ENCODE peak calls at places on chromosome 12, in six cellular contexts. C is tibial nerve, N is right atrium auricular region, B is astrocyte, Q is lower lobe of right lung, K is IMR-90. R is an unnamed sample. For H3K4me1, the result is how much of the 10 kb centered on the place peaks cover.

GRCh38 chr12:111438501-111438900 is 32.8 kb downstream of the SH2B3 start:
- DNase-seq in C (no peak), B (peak), N (no peak), Q (no peak), K (peak), R (no peak)

GRCh38 chr12:52523825-52524224 is 3.6 kb upstream of the KRT5 start:
- DNase-seq in Q (no peak), N (peak), C (no peak), B (no peak), K (no peak), R (no peak)

GRCh38 chr12:101862245-101862644 is 15.1 kb upstream of the DRAM1 start:
- DNase-seq in Q (no peak), N (no peak), C (no peak), K (no peak), B (no peak), R (no peak)

GRCh38 chr12:75480469-75480949 is at the start of gene GLIPR1:
- DNase-seq in Q (peak), C (peak), K (peak), B (peak), N (peak), R (peak)

GRCh38 chr12:30026621-30027234 is 243.0 kb upstream of the TMTC1 start:
- DNase-seq in N (no peak), B (peak), Q (no peak), C (no peak), K (peak), R (no peak)

GRCh38 chr12:28209782-28210181 is 19.5 kb downstream of the CCDC91 start:
- DNase-seq in K (no peak), N (no peak), Q (no peak), C (no peak), B (no peak), R (no peak)

GRCh38 chr12:24280085-24280842 is 330.8 kb upstream of the SOX5 start:
- DNase-seq in Q (no peak), C (no peak), N (no peak), B (no peak), K (no peak), R (no peak)

GRCh38 chr12:8953773-8954402 is 4.4 kb upstream of the M6PR start:
- DNase-seq in C (no peak), B (no peak), N (no peak), Q (no peak), K (no peak), R (no peak)

GRCh38 chr12:14403711-14404164 is 38.3 kb downstream of the ATF7IP start:
- DNase-seq in B (peak), Q (no peak), C (no peak), N (no peak), K (peak), R (no peak)

GRCh38 chr12:68800294-68800693 is 7.7 kb upstream of the MDM2 start:
- DNase-seq in K (no peak), N (no peak), Q (no peak), B (no peak), C (no peak), R (no peak)

GRCh38 chr12:64218597-64218996 is 3.5 kb downstream of the KICS2 start:
- DNase-seq in Q (no peak), K (no peak), C (no peak), B (no peak), N (no peak), R (no peak)

GRCh38 chr12:34392741-34393085 is 370.4 kb downstream of the ALG10 start:
- DNase-seq in Q (peak), N (peak), B (no peak), K (no peak), C (no peak), R (peak)

GRCh38 chr12:52050116-52050770 is 999 bp upstream of the NR4A1 start:
- DNase-seq in N (no peak), C (no peak), B (no peak), Q (no peak), K (peak), R (no peak)

GRCh38 chr12:125766091-125766490 is 700.9 kb downstream of the AACS start:
- DNase-seq in K (no peak), N (no peak), Q (no peak), B (no peak), C (no peak), R (no peak)

GRCh38 chr12:9909724-9910123 is 22.4 kb downstream of the CLEC2A start:
- DNase-seq in N (no peak), Q (no peak), B (no peak), K (no peak), C (no peak), R (no peak)

GRCh38 chr12:112664569-112664968 is 127.0 kb upstream of the RPH3A start:
- DNase-seq in K (no peak), B (no peak), Q (no peak), N (no peak), C (no peak), R (no peak)

GRCh38 chr12:123059501-123059900 is 79.0 kb downstream of the ARL6IP4 start:
- DNase-seq in B (no peak), Q (no peak), N (no peak), C (no peak), K (no peak), R (no peak)

DNA sequence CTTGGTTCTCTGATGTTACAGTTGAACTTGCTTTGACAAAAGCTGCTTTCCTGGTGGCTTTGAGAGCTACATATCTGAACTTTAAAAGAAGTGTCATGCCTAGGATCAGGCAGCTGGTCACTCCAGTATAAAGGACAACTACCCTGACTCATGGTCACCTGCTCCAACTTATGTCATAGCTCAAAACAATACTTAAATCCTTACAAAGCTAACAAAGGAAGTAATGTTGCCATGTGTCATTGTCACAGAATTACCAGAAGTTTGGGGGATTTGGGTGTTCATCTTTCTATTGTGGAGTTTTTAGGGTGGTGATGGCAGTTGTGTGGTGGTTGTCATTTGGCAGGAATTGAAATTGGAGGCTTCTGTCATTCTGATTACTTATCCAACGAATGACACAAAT is 1.8 kb upstream of the TCP11L2 start:
- DNase-seq in K (no peak), B (no peak), Q (no peak), N (no peak), C (no peak), R (no peak)
- H3K27ac ChIP-seq in K (no peak), B (no peak), Q (peak), N (peak), C (peak), R (peak)

GRCh38 chr12:2979806-2980205 is 20.6 kb downstream of the TEAD4 start:
- DNase-seq in C (no peak), N (no peak), B (no peak), K (no peak), Q (no peak), R (no peak)
- H3K4me1 ChIP-seq in C (under half), N (under half), B (under half), K (under half), Q (under half), R (under half)

DNA sequence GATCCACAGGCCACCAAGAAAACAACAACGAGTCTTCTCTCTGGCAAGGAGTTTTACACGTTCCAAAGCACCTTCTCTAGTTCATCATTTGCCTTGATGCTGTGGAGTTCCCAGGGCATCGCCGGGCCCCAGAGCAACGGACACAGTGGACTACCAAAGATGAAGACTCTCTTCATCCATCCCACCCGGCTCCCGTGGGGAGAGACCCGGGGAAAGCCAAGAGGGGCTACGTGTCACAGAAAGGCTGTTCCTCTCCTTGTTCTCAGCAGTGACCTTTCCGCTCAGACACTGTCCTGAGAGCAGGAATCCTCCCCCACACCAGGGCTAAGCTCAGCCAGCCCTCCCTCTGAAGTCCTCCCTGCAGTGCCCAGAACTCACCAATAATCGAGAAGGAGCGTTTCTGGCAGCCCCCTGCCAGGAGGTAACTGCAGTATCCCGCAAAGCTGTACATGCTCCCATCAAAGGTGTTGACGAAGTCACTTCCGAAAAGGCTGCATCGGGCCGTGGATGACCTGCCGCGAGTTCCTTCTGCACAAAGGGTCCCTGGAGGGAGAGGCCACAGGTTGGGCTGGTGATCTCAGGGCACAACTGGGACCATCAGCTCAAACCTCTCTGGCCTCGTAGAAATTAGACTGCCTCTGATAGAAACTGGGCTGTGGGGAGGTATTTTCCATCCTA is 3.5 kb downstream of the VWF start:
- DNase-seq in Q (no peak), B (no peak), N (no peak), K (no peak), C (no peak), R (no peak)
- H3K4me3 ChIP-seq in Q (peak), B (no peak), N (peak), K (no peak), C (peak), R (no peak)

DNA sequence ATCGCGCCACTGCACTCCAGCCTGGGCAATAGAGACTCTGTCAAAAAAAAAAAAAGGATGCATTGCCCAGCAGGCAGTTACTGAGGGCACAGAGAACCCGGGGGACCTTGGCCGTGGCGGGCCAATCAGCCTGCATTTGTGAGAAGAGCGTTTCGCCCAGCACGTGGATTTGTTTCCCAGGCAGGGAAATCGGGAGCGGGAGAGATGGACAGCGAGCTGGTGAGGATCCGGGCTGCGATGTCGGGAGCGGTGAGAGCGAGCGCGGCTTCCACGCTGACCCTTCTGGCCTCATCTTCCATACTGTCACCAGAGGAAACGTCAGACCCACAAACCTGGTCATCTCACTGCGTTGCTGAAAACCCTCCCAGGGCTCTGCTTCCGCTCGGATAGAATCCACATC is 123.5 kb downstream of the RIMBP2 start:
- DNase-seq in N (no peak), K (no peak), C (no peak), B (no peak), Q (no peak), R (no peak)
- H3K27ac ChIP-seq in N (no peak), K (no peak), C (no peak), B (no peak), Q (no peak), R (no peak)

GRCh38 chr12:131831635-131832041 is 3.4 kb downstream of the MMP17 start:
- DNase-seq in Q (no peak), N (no peak), B (peak), K (peak), C (no peak), R (no peak)
- H3K4me1 ChIP-seq in Q (under half), N (under half), B (under half), K (under half), C (under half), R (under half)

GRCh38 chr12:15910468-15910863 is 666 bp upstream of the DERA start:
- DNase-seq in N (no peak), Q (no peak), B (no peak), C (no peak), K (no peak), R (no peak)
- H3K4me3 ChIP-seq in N (no peak), Q (peak), B (peak), C (peak), K (peak), R (peak)

DNA sequence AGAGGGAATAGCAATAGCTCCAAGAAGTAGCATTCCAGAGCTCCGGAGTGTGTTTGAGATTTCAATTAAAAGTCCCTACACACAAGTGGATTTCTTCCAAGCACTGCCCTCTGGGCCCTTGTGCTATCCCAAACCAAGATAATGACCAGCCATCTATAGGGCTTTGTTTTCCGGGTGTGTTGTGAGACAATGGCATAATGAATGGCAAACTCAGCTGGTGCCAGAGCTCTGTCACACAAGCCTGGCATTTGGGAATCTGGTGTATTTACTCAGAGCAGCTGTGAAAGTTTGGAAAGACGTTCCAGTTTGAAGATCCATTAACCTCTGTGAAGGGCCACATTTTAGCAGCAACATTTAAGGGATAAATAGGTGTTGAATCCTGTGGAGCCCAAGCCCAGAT is 61.2 kb upstream of the TMTC2 start:
- DNase-seq in B (no peak), C (no peak), N (no peak), K (no peak), Q (no peak), R (no peak)
- H3K27ac ChIP-seq in B (no peak), C (no peak), N (no peak), K (no peak), Q (no peak), R (no peak)

R was measured in tibial artery.